ENCODE peak calls at places on chromosomes 7 and 10, in six cellular contexts. T is ascending aorta; Z is posterior cingulate gyrus; H is substantia nigra; Y is stimulated activated CD4-positive, alpha-beta T cell treated with anti-CD3 and anti-CD28 coated beads, Interleukin-15, amount 100 ng/mL, for 1 hour; L is NCI-H187 treated with DMSO at 0.1 percent for 48 hours. K is an unnamed sample.
A peak's percentile ranks its signal among the peaks of the same experiment; 100 is the strongest.

GRCh38 chr7:53835301-53835700 is 706.9 kb upstream of the VSTM2A start:
- DNase-seq in Z (no peak), H (no peak), L (no peak), Y (no peak), T (no peak), K (no peak)

GRCh38 chr10:30042820-30043219 is 16.6 kb downstream of the JCAD start:
- DNase-seq in Y (no peak), L (no peak), Z (no peak), T (no peak), H (no peak), K (no peak)

GRCh38 chr10:86329896-86330680 is 36.5 kb downstream of the GRID1 start:
- DNase-seq in H (no peak), L (no peak), T (no peak), Y (no peak), Z (peak; percentile 59), K (no peak)

GRCh38 chr7:30970594-30971094 is 6.9 kb downstream of the GHRHR start:
- DNase-seq in H (no peak), T (no peak), Y (no peak), L (no peak), Z (peak; percentile 60), K (no peak)

GRCh38 chr7:25856056-25856780 is 295.8 kb upstream of the NFE2L3 start:
- DNase-seq in L (no peak), Z (no peak), T (no peak), H (no peak), Y (no peak), K (no peak)

GRCh38 chr10:100345570-100346330 is 1.3 kb upstream of the SCD start:
- DNase-seq in Z (no peak), H (no peak), Y (no peak), L (no peak), T (no peak), K (no peak)

GRCh38 chr10:36019749-36020148 is 377.7 kb upstream of the FZD8 start:
- DNase-seq in Y (no peak), T (no peak), L (no peak), Z (no peak), H (no peak), K (no peak)

GRCh38 chr10:3944591-3944990 is 159.6 kb upstream of the KLF6 start:
- DNase-seq in T (no peak), L (no peak), Z (no peak), Y (no peak), H (no peak), K (no peak)

GRCh38 chr7:70317356-70317755 is 719.1 kb downstream of the AUTS2 start:
- DNase-seq in Y (no peak), H (no peak), T (no peak), Z (no peak), L (no peak), K (no peak)

GRCh38 chr7:157528785-157529341 is 192.1 kb downstream of the DNAJB6 start:
- DNase-seq in Y (no peak), Z (peak; percentile 72), T (peak; percentile 42), L (no peak), H (no peak), K (no peak)

GRCh38 chr7:11505471-11505870 is 326.5 kb downstream of the THSD7A start:
- DNase-seq in L (no peak), Y (no peak), Z (no peak), H (no peak), T (no peak), K (no peak)

GRCh38 chr10:32954545-32955298 is 3.3 kb downstream of the ITGB1 start:
- DNase-seq in L (no peak), H (no peak), T (no peak), Y (no peak), Z (no peak), K (no peak)

GRCh38 chr10:21526952-21527633 is 1.6 kb upstream of the SKIDA1 start:
- DNase-seq in Z (peak; percentile 93), T (peak; percentile 84), Y (no peak), H (peak; percentile 55), L (no peak), K (no peak)

GRCh38 chr7:22969010-22969431 is 44.9 kb downstream of the HYCC1 start:
- DNase-seq in Z (peak; percentile 34), H (no peak), L (no peak), T (no peak), Y (no peak), K (no peak)

GRCh38 chr7:75624134-75624832 is 114.5 kb downstream of the HIP1 start:
- DNase-seq in L (no peak), H (no peak), T (peak; percentile 87), Z (no peak), Y (no peak), K (no peak)

GRCh38 chr7:50164552-50165220 is 71.6 kb upstream of the ZPBP start:
- DNase-seq in H (no peak), Z (no peak), T (no peak), Y (no peak), L (no peak), K (no peak)

GRCh38 chr10:555281-555680 is 134.2 kb downstream of the DIP2C start:
- DNase-seq in L (no peak), T (no peak), H (no peak), Y (no peak), Z (no peak), K (no peak)

GRCh38 chr10:22805304-22805703 is 90.9 kb upstream of the PIP4K2A start:
- DNase-seq in Z (peak; percentile 94), L (peak; percentile 48), T (no peak), Y (no peak), H (peak; percentile 42), K (no peak)

GRCh38 chr10:79491171-79491835 is 21.0 kb upstream of the EIF5AL1 start:
- DNase-seq in L (no peak), Y (no peak), Z (no peak), H (no peak), T (no peak), K (no peak)

GRCh38 chr7:134548877-134549276 is at the start of gene AKR1B15:
- DNase-seq in L (no peak), H (no peak), Z (no peak), Y (no peak), T (no peak), K (no peak)

GRCh38 chr10:24542314-24543270 is 181.1 kb downstream of the ARHGAP21 start:
- DNase-seq in L (no peak), H (no peak), Z (no peak), T (no peak), Y (no peak), K (no peak)

GRCh38 chr10:110863361-110863760 is 8.4 kb upstream of the PDCD4 start:
- DNase-seq in Z (no peak), Y (no peak), H (no peak), L (no peak), T (no peak), K (peak; percentile 52)

GRCh38 chr7:88230646-88231045 is 10.8 kb upstream of the SRI start:
- DNase-seq in Y (no peak), L (no peak), T (no peak), Z (no peak), H (no peak), K (no peak)

GRCh38 chr7:16926283-16926682 is 44.5 kb upstream of the AGR3 start:
- DNase-seq in Y (no peak), L (no peak), Z (peak; percentile 62), H (no peak), T (no peak), K (no peak)

GRCh38 chr10:91009121-91009520 is 88.2 kb upstream of the ANKRD1 start:
- DNase-seq in Y (no peak), Z (no peak), T (no peak), H (no peak), L (no peak), K (no peak)

GRCh38 chr10:70985824-70986336 is 97.5 kb upstream of the PCBD1 start:
- DNase-seq in H (no peak), T (no peak), Z (peak; percentile 51), Y (no peak), L (no peak), K (no peak)

GRCh38 chr7:33821970-33822369 is 83.4 kb upstream of the BMPER start:
- DNase-seq in H (no peak), Y (no peak), T (no peak), L (no peak), Z (no peak), K (no peak)

GRCh38 chr7:103532955-103533354 is 86.9 kb upstream of the SLC26A5 start:
- DNase-seq in T (no peak), Z (no peak), L (no peak), H (no peak), Y (no peak), K (no peak)

GRCh38 chr10:117942261-117942660 is 104.5 kb downstream of the RAB11FIP2 start:
- DNase-seq in T (no peak), Y (no peak), H (no peak), L (no peak), Z (no peak), K (no peak)

GRCh38 chr7:5636914-5637313 is 144.5 kb downstream of the RNF216 start:
- DNase-seq in Z (peak; percentile 95), T (peak; percentile 93), L (no peak), H (no peak), Y (no peak), K (peak; percentile 77)

GRCh38 chr10:86681047-86681446 is 12.7 kb downstream of the LDB3 start:
- DNase-seq in H (peak; percentile 68), T (no peak), L (no peak), Y (no peak), Z (peak; percentile 94), K (no peak)

GRCh38 chr10:34168429-34168828 is 646.7 kb downstream of the PARD3 start:
- DNase-seq in H (no peak), T (no peak), L (no peak), Y (no peak), Z (no peak), K (no peak)

GRCh38 chr10:129593953-129594352 is 126.9 kb downstream of the MGMT start:
- DNase-seq in H (no peak), L (no peak), Z (peak; percentile 41), Y (no peak), T (no peak), K (no peak)

GRCh38 chr10:73493781-73494180 is 2.0 kb downstream of the PPP3CB start:
- DNase-seq in T (no peak), H (no peak), Y (no peak), Z (no peak), L (no peak), K (no peak)

GRCh38 chr7:644381-645305 is 81.9 kb upstream of the DNAAF5 start:
- DNase-seq in H (no peak), Z (peak; percentile 83), Y (no peak), L (no peak), T (no peak), K (no peak)

GRCh38 chr10:61900829-61901783 is at the start of gene ARID5B:
- DNase-seq in Y (peak; percentile 8), T (peak; percentile 71), Z (no peak), H (peak; percentile 14), L (no peak), K (no peak)